ENCODE peak calls at places on chromosomes 2 and 18, in six cellular contexts. A is fibroblast of villous mesenchyme, S is Right ventricle myocardium inferior, H is GM03348, R is HepG2, Q is memory B cell. E is an unnamed sample.

GRCh38 chr2:233462202-233462785 is 104.3 kb downstream of the USP40 start:
- DNase-seq in H (no peak), A (no peak), Q (no peak), R (no peak), S (no peak), E (no peak)

GRCh38 chr2:58484201-58484600 is 243.1 kb upstream of the FANCL start:
- DNase-seq in H (peak; percentile 56), R (no peak), A (no peak), S (no peak), Q (no peak), E (no peak)

GRCh38 chr18:62637403-62637802 is 77.9 kb upstream of the PHLPP1 start:
- DNase-seq in Q (no peak), R (no peak), A (no peak), S (no peak), H (no peak), E (no peak)

GRCh38 chr2:200615247-200615646 is 29.4 kb downstream of the AOX1 start:
- DNase-seq in A (peak; percentile 76), H (peak; percentile 67), Q (no peak), R (peak; percentile 68), S (no peak), E (no peak)

GRCh38 chr18:23277399-23277798 is 142.1 kb downstream of the CABLES1 start:
- DNase-seq in Q (no peak), S (no peak), H (no peak), R (no peak), A (no peak), E (no peak)

GRCh38 chr2:135999899-136000298 is 14.5 kb upstream of the DARS1 start:
- DNase-seq in H (no peak), A (no peak), R (no peak), Q (no peak), S (no peak), E (no peak)

GRCh38 chr2:7118606-7119503 is 201.6 kb downstream of the RNF144A start:
- DNase-seq in Q (no peak), A (peak; percentile 19), H (peak; percentile 80), R (no peak), S (no peak), E (no peak)

GRCh38 chr2:40953341-40953740 is 501.5 kb upstream of the SLC8A1 start:
- DNase-seq in H (no peak), R (no peak), A (no peak), S (no peak), Q (no peak), E (no peak)

GRCh38 chr18:13435596-13436333 is 217.2 kb downstream of the LDLRAD4 start:
- DNase-seq in R (no peak), S (no peak), H (peak; percentile 84), A (peak; percentile 64), Q (no peak), E (no peak)

GRCh38 chr2:190113000-190113399 is 50.5 kb upstream of the MSTN start:
- DNase-seq in R (no peak), A (no peak), Q (no peak), H (no peak), S (no peak), E (no peak)

GRCh38 chr18:76951600-76952247 is 129.4 kb downstream of the ZNF236 start:
- DNase-seq in Q (no peak), S (no peak), H (no peak), A (no peak), R (no peak), E (no peak)

GRCh38 chr2:67649331-67650071 is 252.4 kb downstream of the ETAA1 start:
- DNase-seq in A (peak; percentile 94), H (peak; percentile 26), R (no peak), S (peak; percentile 70), Q (no peak), E (no peak)

GRCh38 chr2:43142921-43143438 is 83.4 kb downstream of the ZFP36L2 start:
- DNase-seq in H (no peak), R (peak; percentile 78), A (no peak), Q (no peak), S (no peak), E (no peak)

GRCh38 chr2:175097297-175097696 is 70.7 kb downstream of the ATF2 start:
- DNase-seq in Q (no peak), R (no peak), A (peak; percentile 56), S (no peak), H (no peak), E (no peak)

GRCh38 chr2:48483916-48484315 is 46.0 kb upstream of the STON1 start:
- DNase-seq in R (no peak), Q (no peak), S (no peak), A (peak; percentile 90), H (no peak), E (no peak)

GRCh38 chr2:20596973-20597867 is 53.7 kb downstream of the HS1BP3 start:
- DNase-seq in Q (no peak), S (peak; percentile 87), A (peak; percentile 92), R (peak; percentile 100), H (no peak), E (no peak)

GRCh38 chr2:238339395-238339780 is 19.1 kb downstream of the TRAF3IP1 start:
- DNase-seq in A (no peak), H (no peak), Q (no peak), S (no peak), R (no peak), E (no peak)

GRCh38 chr2:128069769-128070168 is 21.2 kb upstream of the UGGT1 start:
- DNase-seq in Q (no peak), S (no peak), A (no peak), H (no peak), R (no peak), E (no peak)

GRCh38 chr18:35174093-35174731 is 66.6 kb upstream of the ZNF397 start:
- DNase-seq in H (no peak), S (no peak), Q (no peak), A (no peak), R (no peak), E (no peak)

GRCh38 chr18:41992066-41992465 is 37.0 kb downstream of the PIK3C3 start:
- DNase-seq in H (peak; percentile 1), Q (no peak), R (no peak), A (no peak), S (no peak), E (no peak)

GRCh38 chr2:71004356-71004755 is 9.7 kb upstream of the TEX261 start:
- DNase-seq in S (no peak), A (no peak), R (no peak), Q (no peak), H (peak; percentile 1), E (no peak)

GRCh38 chr2:224869601-224870000 is 153.4 kb upstream of the CCDC195 start:
- DNase-seq in S (no peak), R (no peak), H (peak; percentile 73), A (peak; percentile 83), Q (no peak), E (no peak)

GRCh38 chr18:49768051-49768391 is 45.3 kb downstream of the ACAA2 start:
- DNase-seq in S (no peak), A (peak; percentile 73), Q (no peak), H (peak; percentile 71), R (peak; percentile 18), E (no peak)

GRCh38 chr2:218310853-218311542 is 18.7 kb upstream of the TMBIM1 start:
- DNase-seq in R (no peak), Q (no peak), S (no peak), H (no peak), A (no peak), E (no peak)